ENCODE peak calls at places on chromosomes 2 and 18, in five cellular contexts. B is IMR-90, G is psoas muscle, A is thyroid gland, V is prostate gland. X is an unnamed sample.
A peak's percentile ranks its signal among the peaks of the same experiment; 100 is the strongest.

GRCh38 chr2:61988462-61989366 is 83.2 kb downstream of the COMMD1 start:
- DNase-seq in B (peak; percentile 21), G (no peak), V (no peak), A (no peak), X (no peak)

GRCh38 chr2:24453379-24454073 is 37.5 kb upstream of the NCOA1 start:
- DNase-seq in V (no peak), A (no peak), B (no peak), G (no peak), X (no peak)

GRCh38 chr18:55470826-55471225 is 117.2 kb downstream of the TCF4 start:
- DNase-seq in V (no peak), A (no peak), G (no peak), B (no peak), X (no peak)

GRCh38 chr2:218482651-218483050 is 63.7 kb downstream of the VIL1 start:
- DNase-seq in G (no peak), B (no peak), A (no peak), V (no peak), X (no peak)

GRCh38 chr2:169768262-169768995 is 30.2 kb upstream of the SSB start:
- DNase-seq in B (no peak), V (no peak), A (peak; percentile 39), G (peak; percentile 52), X (peak; percentile 49)

GRCh38 chr2:149743842-149744468 is 156.4 kb upstream of the MMADHC start:
- DNase-seq in B (peak; percentile 97), G (no peak), A (no peak), V (no peak), X (no peak)

GRCh38 chr2:170525566-170525900 is 189.6 kb upstream of the SP5 start:
- DNase-seq in B (peak; percentile 94), A (peak; percentile 84), V (peak; percentile 59), G (peak; percentile 87), X (peak; percentile 89)

GRCh38 chr2:217316743-217317142 is 456.9 kb upstream of the TNP1 start:
- DNase-seq in G (no peak), V (no peak), A (no peak), B (peak; percentile 73), X (no peak)

GRCh38 chr18:48949051-48949605 is 1.6 kb downstream of the SMAD7 start:
- DNase-seq in G (peak; percentile 74), A (peak; percentile 62), V (no peak), B (no peak), X (no peak)

GRCh38 chr2:36800381-36800780 is 103.9 kb downstream of the VIT start:
- DNase-seq in A (no peak), B (no peak), G (no peak), V (no peak), X (no peak)

GRCh38 chr18:11392292-11392691 is 217.1 kb upstream of the SLC35G4 start:
- DNase-seq in B (no peak), G (no peak), A (no peak), V (no peak), X (no peak)

GRCh38 chr18:59249186-59249774 is 24.0 kb downstream of the RAX start:
- DNase-seq in A (peak; percentile 52), G (no peak), B (peak; percentile 80), V (peak; percentile 45), X (no peak)

GRCh38 chr2:33021542-33022259 is 74.9 kb downstream of the LTBP1 start:
- DNase-seq in A (no peak), G (no peak), B (peak; percentile 90), V (no peak), X (no peak)

GRCh38 chr2:88452151-88452851 is at the start of gene FOXI3:
- DNase-seq in B (no peak), G (no peak), V (no peak), A (peak; percentile 9), X (no peak)

GRCh38 chr2:42850016-42850805 is 57.8 kb upstream of the HAAO start:
- DNase-seq in A (no peak), V (no peak), G (peak; percentile 16), B (no peak), X (no peak)

GRCh38 chr2:233208382-233209116 is 42.9 kb upstream of the ATG16L1 start:
- DNase-seq in A (no peak), G (no peak), V (no peak), B (no peak), X (no peak)

GRCh38 chr18:25349131-25349925 is 2.6 kb downstream of the ZNF521 start:
- DNase-seq in B (peak; percentile 69), G (peak; percentile 58), A (peak; percentile 29), V (no peak), X (peak; percentile 76)

GRCh38 chr2:119702918-119703401 is 24.0 kb downstream of the TMEM177 start:
- DNase-seq in G (peak; percentile 80), A (peak; percentile 80), V (peak; percentile 43), B (peak; percentile 46), X (peak; percentile 85)

GRCh38 chr2:55026202-55026601 is 24.0 kb downstream of the RTN4 start:
- DNase-seq in A (no peak), V (no peak), B (peak; percentile 50), G (no peak), X (no peak)

GRCh38 chr2:55141572-55142413 is 90.3 kb downstream of the CLHC1 start:
- DNase-seq in V (no peak), G (no peak), B (peak; percentile 51), A (no peak), X (no peak)

GRCh38 chr18:67199993-67200617 is 316.4 kb downstream of the DSEL start:
- DNase-seq in G (no peak), B (peak; percentile 69), V (no peak), A (no peak), X (no peak)

GRCh38 chr2:74138219-74138951 is 9.3 kb downstream of the BOLA3 start:
- DNase-seq in V (no peak), A (no peak), B (no peak), G (no peak), X (no peak)

GRCh38 chr2:74137651-74138050 is 10.1 kb downstream of the BOLA3 start:
- DNase-seq in A (no peak), B (no peak), V (no peak), G (no peak), X (no peak)

GRCh38 chr2:74138952-74139323 is 8.8 kb downstream of the BOLA3 start:
- DNase-seq in V (no peak), B (no peak), A (no peak), G (no peak), X (no peak)

GRCh38 chr2:74146929-74147728 is 583 bp downstream of the BOLA3 start:
- DNase-seq in A (peak; percentile 27), B (peak; percentile 34), V (no peak), G (no peak), X (no peak)

DNA sequence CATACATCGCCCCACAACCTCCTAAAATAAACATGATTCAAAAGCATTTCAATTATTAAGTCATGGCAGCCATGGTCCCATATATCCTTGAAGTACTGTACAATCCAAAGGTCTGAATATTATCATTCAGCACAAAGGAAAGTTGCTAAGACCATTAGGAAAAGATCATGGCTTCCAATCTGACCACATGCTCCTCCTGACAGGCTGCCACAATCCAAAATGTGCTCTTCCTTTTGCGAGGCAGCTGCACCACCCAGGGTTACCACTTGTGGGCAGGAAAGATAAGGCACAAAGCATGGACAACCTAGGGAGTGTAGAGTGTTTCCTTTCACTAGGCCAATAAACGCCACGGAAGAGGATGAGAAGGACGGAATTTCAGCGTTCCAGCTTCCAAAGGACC is 5.4 kb downstream of the BOLA3 start:
- DNase-seq in B (no peak), G (no peak), V (no peak), A (no peak), X (no peak)
- H3K9me3 ChIP-seq in B (no peaks in the 10 kb centered on the region), G (no peaks in the 10 kb centered on the region), V (no peaks in the 10 kb centered on the region), A (no peaks in the 10 kb centered on the region), X (no peaks in the 10 kb centered on the region)

GRCh38 chr18:51865538-51865937 is 474.5 kb upstream of the DCC start:
- DNase-seq in B (no peak), V (no peak), G (no peak), A (no peak), X (no peak)
- H3K9me3 ChIP-seq in B (peaks cover 7% of the 10 kb centered on the region), V (no peaks in the 10 kb centered on the region), G (no peaks in the 10 kb centered on the region), A (no peaks in the 10 kb centered on the region), X (no peaks in the 10 kb centered on the region)

GRCh38 chr2:105989070-105989469 is 205.0 kb downstream of the UXS1 start:
- DNase-seq in A (no peak), B (no peak), V (no peak), G (no peak), X (no peak)
- H3K9me3 ChIP-seq in A (no peaks in the 10 kb centered on the region), B (peaks cover 4% of the 10 kb centered on the region), V (no peaks in the 10 kb centered on the region), G (peaks cover 6% of the 10 kb centered on the region), X (peaks cover 2% of the 10 kb centered on the region)

GRCh38 chr2:70036290-70036689 is 51.0 kb upstream of the PCBP1 start:
- DNase-seq in B (no peak), V (no peak), A (no peak), G (no peak), X (no peak)
- H3K9me3 ChIP-seq in B (no peaks in the 10 kb centered on the region), V (no peaks in the 10 kb centered on the region), A (no peaks in the 10 kb centered on the region), G (no peaks in the 10 kb centered on the region), X (no peaks in the 10 kb centered on the region)

GRCh38 chr2:45005261-45006002 is 3.8 kb downstream of the SIX2 start:
- DNase-seq in A (no peak), G (no peak), B (no peak), V (no peak), X (no peak)

GRCh38 chr2:45006041-45006941 is 3.0 kb downstream of the SIX2 start:
- DNase-seq in B (no peak), V (no peak), G (no peak), A (no peak), X (no peak)

GRCh38 chr2:45003586-45004568 is 5.4 kb downstream of the SIX2 start:
- DNase-seq in A (no peak), G (no peak), V (no peak), B (no peak), X (peak; percentile 53)

GRCh38 chr2:45002661-45003210 is 6.5 kb downstream of the SIX2 start:
- DNase-seq in B (no peak), A (no peak), V (no peak), G (no peak), X (no peak)

DNA sequence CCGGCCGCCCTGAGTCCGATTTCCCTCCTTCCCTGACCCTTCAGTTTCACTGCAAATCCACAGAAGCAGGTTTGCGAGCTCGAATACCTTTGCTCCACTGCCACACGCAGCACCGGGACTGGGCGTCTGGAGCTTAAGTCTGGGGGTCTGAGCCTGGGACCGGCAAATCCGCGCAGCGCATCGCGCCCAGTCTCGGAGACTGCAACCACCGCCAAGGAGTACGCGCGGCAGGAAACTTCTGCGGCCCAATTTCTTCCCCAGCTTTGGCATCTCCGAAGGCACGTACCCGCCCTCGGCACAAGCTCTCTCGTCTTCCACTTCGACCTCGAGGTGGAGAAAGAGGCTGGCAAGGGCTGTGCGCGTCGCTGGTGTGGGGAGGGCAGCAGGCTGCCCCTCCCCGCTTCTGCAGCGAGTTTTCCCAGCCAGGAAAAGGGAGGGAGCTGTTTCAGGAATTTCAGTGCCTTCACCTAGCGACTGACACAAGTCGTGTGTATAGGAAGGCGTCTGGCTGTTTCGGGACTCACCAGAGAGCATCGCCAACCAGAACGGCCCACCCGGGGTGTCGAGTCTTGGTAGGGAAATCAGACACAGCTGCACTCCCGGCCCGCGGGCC is 4.6 kb downstream of the SIX2 start:
- DNase-seq in B (peak; percentile 2), A (no peak), V (no peak), G (no peak), X (peak; percentile 73)
- H3K9me3 ChIP-seq in B (peaks cover 13% of the 10 kb centered on the region), A (no peaks in the 10 kb centered on the region), V (no peaks in the 10 kb centered on the region), G (no peaks in the 10 kb centered on the region), X (no peaks in the 10 kb centered on the region)

GRCh38 chr2:117137371-117137770 is 677.1 kb upstream of the DDX18 start:
- DNase-seq in B (no peak), G (no peak), V (no peak), A (no peak), X (no peak)
- H3K9me3 ChIP-seq in B (peaks cover 2% of the 10 kb centered on the region), G (no peaks in the 10 kb centered on the region), V (no peaks in the 10 kb centered on the region), A (no peaks in the 10 kb centered on the region), X (peaks cover 2% of the 10 kb centered on the region)

X was measured in aorta.